ENCODE peak calls at places on chromosomes 6 and 20, in eight cellular contexts. N, G, H, O, T, L, R and B are unnamed samples.

GRCh38 chr20:32441638-32442037 is 83.5 kb downstream of the ASXL1 start:
- DNase-seq in N (no peak), G (no peak), H (no peak), O (no peak), T (no peak), L (no peak), R (peak), B (no peak)

GRCh38 chr6:25057121-25057520 is 121.4 kb upstream of the RIPOR2 start:
- DNase-seq in N (peak), G (no peak), H (no peak), O (no peak), T (no peak), L (no peak), R (no peak), B (no peak)

GRCh38 chr6:16548121-16548520 is 213.1 kb downstream of the ATXN1 start:
- DNase-seq in N (no peak), G (no peak), H (no peak), O (peak), T (no peak), L (no peak), R (no peak), B (no peak)

GRCh38 chr20:39213476-39214145 is 251.5 kb downstream of the DHX35 start:
- DNase-seq in N (no peak), G (no peak), H (no peak), O (no peak), T (no peak), L (no peak), R (no peak), B (no peak)

GRCh38 chr6:147486683-147487082 is 21.8 kb upstream of the SAMD5 start:
- DNase-seq in N (no peak), G (no peak), H (no peak), O (no peak), T (peak), L (no peak), R (no peak), B (no peak)

GRCh38 chr6:168166627-168167026 is 87.6 kb upstream of the FRMD1 start:
- DNase-seq in N (no peak), G (no peak), H (no peak), O (no peak), T (no peak), L (no peak), R (no peak), B (no peak)

GRCh38 chr6:24673625-24674024 is 6.7 kb downstream of the ACOT13 start:
- DNase-seq in N (no peak), G (no peak), H (peak), O (no peak), T (peak), L (no peak), R (no peak), B (no peak)

GRCh38 chr20:49337357-49337756 is 59.5 kb upstream of the ZNFX1 start:
- DNase-seq in N (no peak), G (no peak), H (no peak), O (no peak), T (no peak), L (no peak), R (no peak), B (no peak)

GRCh38 chr20:58075980-58076749 is 152.3 kb downstream of the ANKRD60 start:
- DNase-seq in N (no peak), G (peak), H (no peak), O (no peak), T (no peak), L (no peak), R (no peak), B (no peak)

GRCh38 chr6:37022135-37022863 is 16.8 kb downstream of the FGD2 start:
- DNase-seq in N (no peak), G (no peak), H (no peak), O (no peak), T (no peak), L (no peak), R (no peak), B (no peak)

GRCh38 chr6:31581511-31582229 is 554 bp downstream of the LTB start:
- DNase-seq in N (peak), G (no peak), H (peak), O (no peak), T (no peak), L (peak), R (no peak), B (no peak)

GRCh38 chr6:24537082-24537699 is 42.4 kb downstream of the ALDH5A1 start:
- DNase-seq in N (no peak), G (no peak), H (no peak), O (no peak), T (no peak), L (no peak), R (no peak), B (no peak)

GRCh38 chr20:53943522-53944291 is 126.7 kb downstream of the BCAS1 start:
- DNase-seq in N (peak), G (no peak), H (peak), O (peak), T (peak), L (no peak), R (peak), B (no peak)

GRCh38 chr20:1174787-1175186 is 10.0 kb downstream of the TMEM74B start:
- DNase-seq in N (no peak), G (no peak), H (no peak), O (no peak), T (no peak), L (no peak), R (no peak), B (no peak)

GRCh38 chr20:14245368-14245970 is 91.9 kb downstream of the FLRT3 start:
- DNase-seq in N (no peak), G (no peak), H (no peak), O (peak), T (no peak), L (peak), R (no peak), B (no peak)

GRCh38 chr6:33620158-33620583 is 951 bp upstream of the ITPR3 start:
- DNase-seq in N (peak), G (no peak), H (no peak), O (no peak), T (peak), L (peak), R (peak), B (no peak)

GRCh38 chr6:11120273-11121005 is 8.9 kb upstream of the ERVFRD-1 start:
- DNase-seq in N (no peak), G (no peak), H (no peak), O (peak), T (no peak), L (no peak), R (no peak), B (peak)

GRCh38 chr6:165186041-165186440 is 123.4 kb downstream of the C6orf118 start:
- DNase-seq in N (no peak), G (no peak), H (no peak), O (no peak), T (no peak), L (no peak), R (no peak), B (no peak)

GRCh38 chr20:4488407-4489339 is 233.0 kb upstream of the PRND start:
- DNase-seq in N (no peak), G (no peak), H (no peak), O (peak), T (no peak), L (no peak), R (no peak), B (no peak)

GRCh38 chr6:52724041-52724405 is 39.3 kb downstream of the GSTA2 start:
- DNase-seq in N (peak), G (no peak), H (no peak), O (peak), T (no peak), L (no peak), R (no peak), B (no peak)

GRCh38 chr6:50610562-50610961 is 102.8 kb upstream of the TFAP2D start:
- DNase-seq in N (no peak), G (no peak), H (peak), O (peak), T (no peak), L (no peak), R (no peak), B (no peak)

GRCh38 chr6:37696841-37697735 is 595 bp downstream of the MDGA1 start:
- DNase-seq in N (peak), G (no peak), H (no peak), O (peak), T (no peak), L (peak), R (peak), B (no peak)

GRCh38 chr6:13508711-13509705 is 21.6 kb upstream of the GFOD1 start:
- DNase-seq in N (no peak), G (no peak), H (peak), O (no peak), T (no peak), L (no peak), R (no peak), B (peak)

GRCh38 chr6:1525364-1526038 is 84.2 kb upstream of the FOXC1 start:
- DNase-seq in N (no peak), G (no peak), H (no peak), O (peak), T (no peak), L (no peak), R (no peak), B (no peak)

GRCh38 chr6:48184644-48185043 is 73.6 kb upstream of the PTCHD4 start:
- DNase-seq in N (no peak), G (no peak), H (no peak), O (no peak), T (no peak), L (no peak), R (no peak), B (no peak)

GRCh38 chr6:135322427-135323201 is 141.5 kb downstream of the MYB start:
- DNase-seq in N (no peak), G (no peak), H (no peak), O (no peak), T (peak), L (no peak), R (no peak), B (no peak)

GRCh38 chr6:138007014-138007472 is 100.2 kb downstream of the PERP start:
- DNase-seq in N (peak), G (no peak), H (peak), O (peak), T (peak), L (peak), R (no peak), B (no peak)

GRCh38 chr6:127300411-127300810 is 33.7 kb downstream of the RNF146 start:
- DNase-seq in N (no peak), G (no peak), H (peak), O (peak), T (no peak), L (peak), R (no peak), B (peak)

GRCh38 chr20:45366192-45366591 is 3.2 kb downstream of the SYS1 start:
- DNase-seq in N (no peak), G (no peak), H (no peak), O (no peak), T (no peak), L (no peak), R (no peak), B (no peak)

GRCh38 chr20:9407805-9408421 is 106.5 kb upstream of the LAMP5 start:
- DNase-seq in N (peak), G (peak), H (peak), O (peak), T (peak), L (peak), R (peak), B (peak)

GRCh38 chr20:44021186-44021585 is 106.5 kb downstream of the TOX2 start:
- DNase-seq in N (no peak), G (no peak), H (no peak), O (no peak), T (no peak), L (no peak), R (no peak), B (no peak)

GRCh38 chr6:121430514-121431460 is 4.7 kb upstream of the GJA1 start:
- DNase-seq in N (no peak), G (no peak), H (peak), O (peak), T (no peak), L (peak), R (no peak), B (no peak)

GRCh38 chr6:54419885-54420284 is 111.6 kb downstream of the TINAG start:
- DNase-seq in N (no peak), G (no peak), H (no peak), O (peak), T (no peak), L (peak), R (no peak), B (peak)

GRCh38 chr6:132247381-132248159 is 153.7 kb downstream of the MOXD1 start:
- DNase-seq in N (no peak), G (no peak), H (no peak), O (peak), T (no peak), L (no peak), R (no peak), B (no peak)
- H3K4me3 ChIP-seq in N (no peak), G (no peak), H (no peak), O (no peak), T (no peak), L (no peak), R (no peak), B (no peak)

GRCh38 chr20:40257763-40258162 is 431.3 kb downstream of the MAFB start:
- DNase-seq in N (no peak), G (no peak), H (no peak), O (no peak), T (no peak), L (no peak), R (no peak), B (no peak)

GRCh38 chr20:40251284-40251932 is 437.6 kb downstream of the MAFB start:
- DNase-seq in N (peak), G (no peak), H (peak), O (peak), T (peak), L (peak), R (no peak), B (peak)

GRCh38 chr20:40254023-40254772 is 434.8 kb downstream of the MAFB start:
- DNase-seq in N (no peak), G (no peak), H (no peak), O (no peak), T (no peak), L (no peak), R (peak), B (no peak)

GRCh38 chr20:40258931-40259330 is 430.1 kb downstream of the MAFB start:
- DNase-seq in N (no peak), G (no peak), H (no peak), O (no peak), T (no peak), L (no peak), R (no peak), B (no peak)

DNA sequence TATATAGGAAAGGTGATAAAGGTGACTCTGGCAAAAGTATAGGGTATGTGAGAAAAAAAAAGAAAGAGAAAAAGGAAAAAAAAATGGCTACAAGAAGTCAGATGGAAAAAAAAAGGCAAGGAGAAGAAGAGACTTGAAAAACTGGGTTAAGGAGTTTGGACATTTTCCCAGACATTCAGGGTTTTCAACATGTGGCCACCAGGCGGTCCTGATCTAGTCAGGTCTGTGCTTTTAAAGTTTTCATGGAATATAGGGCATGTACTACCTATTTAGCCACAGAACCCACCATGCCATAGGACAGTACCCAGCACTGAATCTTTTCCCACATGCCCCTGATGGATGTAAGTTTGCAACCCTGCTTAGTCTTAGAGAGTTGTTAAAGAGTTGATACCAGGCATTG is 433.7 kb downstream of the MAFB start:
- DNase-seq in N (no peak), G (no peak), H (no peak), O (peak), T (no peak), L (no peak), R (no peak), B (peak)
- TF ChIP-seq CTCF in N (no peak), G (no peak), H (peak), O (peak), T (no peak), L (no peak), R (no peak), B (peak)

GRCh38 chr6:26561533-26562466 is 23.6 kb downstream of the HMGN4 start:
- DNase-seq in N (no peak), G (no peak), H (no peak), O (no peak), T (no peak), L (no peak), R (no peak), B (no peak)
- H3K4me3 ChIP-seq in N (no peak), G (no peak), H (no peak), O (no peak), T (no peak), L (no peak), R (no peak), B (no peak)

GRCh38 chr6:169326067-169326799 is 72.6 kb upstream of the THBS2 start:
- DNase-seq in N (no peak), G (no peak), H (peak), O (peak), T (no peak), L (peak), R (no peak), B (no peak)
- TF ChIP-seq CTCF in N (no peak), G (peak), H (peak), O (peak), T (peak), L (peak), R (no peak), B (peak)

GRCh38 chr6:136764522-136764993 is 27.7 kb downstream of the MAP3K5 start:
- DNase-seq in N (no peak), G (no peak), H (no peak), O (no peak), T (peak), L (no peak), R (no peak), B (no peak)

GRCh38 chr6:136763716-136764521 is 28.4 kb downstream of the MAP3K5 start:
- DNase-seq in N (no peak), G (no peak), H (no peak), O (no peak), T (peak), L (no peak), R (no peak), B (no peak)

GRCh38 chr6:136763255-136763654 is 29.0 kb downstream of the MAP3K5 start:
- DNase-seq in N (no peak), G (no peak), H (no peak), O (no peak), T (no peak), L (no peak), R (no peak), B (no peak)

GRCh38 chr6:136761227-136761922 is 30.9 kb downstream of the MAP3K5 start:
- DNase-seq in N (peak), G (peak), H (no peak), O (no peak), T (peak), L (no peak), R (no peak), B (no peak)

DNA sequence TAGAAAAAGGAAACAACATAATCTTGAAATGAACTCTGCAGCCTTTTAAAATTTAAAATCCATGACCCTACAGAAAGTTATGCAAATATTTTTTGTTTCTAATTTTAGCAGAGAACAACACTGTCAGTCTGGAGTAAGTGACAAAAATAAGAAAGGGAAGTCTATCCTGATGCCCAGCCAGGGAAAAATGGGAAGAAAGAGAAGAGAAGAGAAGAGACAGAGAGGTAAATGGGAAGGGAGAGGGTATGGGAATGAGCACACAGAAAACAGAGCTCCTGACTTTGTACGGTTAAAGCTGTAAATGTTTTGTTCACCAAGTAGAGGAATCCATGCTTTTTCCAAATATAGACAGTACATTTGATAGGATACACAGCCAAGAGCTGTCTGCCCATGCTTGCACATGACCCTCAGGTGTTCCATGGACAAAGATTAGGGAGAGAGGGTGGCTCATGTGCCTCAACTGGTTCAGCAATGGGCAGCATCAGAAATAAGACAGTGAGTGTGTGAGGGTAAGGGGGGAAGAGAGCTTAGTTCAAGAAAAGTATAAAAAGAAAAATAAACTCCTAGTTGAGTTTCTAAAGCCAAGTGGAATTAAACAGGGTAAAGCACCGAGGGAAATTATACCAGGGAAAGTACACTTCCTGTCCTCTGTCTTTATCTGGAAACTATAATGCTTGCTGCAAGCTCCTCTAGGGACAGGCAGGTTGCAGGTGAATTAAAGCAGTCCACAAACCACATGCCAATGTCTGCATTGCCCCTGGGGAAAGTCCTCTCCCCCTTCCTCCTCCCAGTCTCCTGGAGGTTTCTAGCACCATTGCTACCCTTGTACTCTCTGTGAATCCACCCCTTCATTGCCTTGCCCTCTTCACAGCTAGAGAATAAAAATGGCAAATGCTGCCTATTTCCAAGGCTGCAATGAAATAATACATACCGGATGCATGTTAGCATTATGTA is 30.0 kb downstream of the MAP3K5 start:
- DNase-seq in N (no peak), G (peak), H (no peak), O (no peak), T (peak), L (no peak), R (no peak), B (no peak)
- H3K4me3 ChIP-seq in N (no peak), G (peak), H (no peak), O (no peak), T (peak), L (no peak), R (no peak), B (no peak)

DNA sequence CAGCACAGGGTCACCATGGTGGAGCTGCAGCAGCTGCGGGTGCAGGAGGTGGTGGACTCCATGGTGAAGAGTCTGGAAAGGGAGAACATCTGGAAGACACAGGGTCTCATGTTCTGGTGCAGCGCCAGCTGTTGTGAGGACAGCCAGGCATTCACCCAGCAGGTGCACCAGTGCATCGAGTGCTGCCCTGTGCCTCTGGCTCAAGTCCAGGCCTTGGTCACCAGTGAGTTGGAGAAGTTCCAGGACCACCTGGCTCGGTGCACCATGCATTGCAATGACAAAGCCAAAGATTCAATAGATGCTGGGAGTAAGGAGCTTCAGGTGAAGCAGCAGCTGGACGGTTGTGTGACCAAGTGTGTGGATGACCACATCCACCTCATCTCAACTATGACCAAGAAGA is 22.9 kb upstream of the RIPK1 start:
- DNase-seq in N (peak), G (no peak), H (no peak), O (no peak), T (no peak), L (no peak), R (no peak), B (no peak)
- TF ChIP-seq CTCF in N (no peak), G (no peak), H (no peak), O (no peak), T (no peak), L (no peak), R (no peak), B (no peak)